ENCODE peak calls at places on chromosomes 6 and 20, in eight cellular contexts. P, M, A, Y, J, V, S and U are unnamed samples.
A peak's percentile ranks its signal among the peaks of the same experiment; 100 is the strongest.

GRCh38 chr20:43939762-43940121 is 25.1 kb downstream of the TOX2 start:
- DNase-seq in P (no peak), M (no peak), A (no peak), Y (peak; percentile 77), J (no peak), V (no peak), S (no peak), U (no peak)

GRCh38 chr20:25237610-25238318 is 10.1 kb upstream of the PYGB start:
- DNase-seq in P (no peak), M (no peak), A (no peak), Y (peak; percentile 100), J (peak; percentile 99), V (peak; percentile 93), S (no peak), U (no peak)

GRCh38 chr6:169224716-169225115 is 28.9 kb downstream of the THBS2 start:
- DNase-seq in P (no peak), M (no peak), A (no peak), Y (no peak), J (no peak), V (no peak), S (no peak), U (no peak)

GRCh38 chr20:63454729-63455567 is 17.5 kb downstream of the KCNQ2 start:
- DNase-seq in P (no peak), M (no peak), A (no peak), Y (no peak), J (no peak), V (no peak), S (no peak), U (no peak)

GRCh38 chr6:138483911-138484731 is 15.2 kb downstream of the NHSL1 start:
- DNase-seq in P (no peak), M (no peak), A (no peak), Y (no peak), J (no peak), V (no peak), S (no peak), U (no peak)

GRCh38 chr20:47810686-47811347 is 25.5 kb upstream of the SULF2 start:
- DNase-seq in P (no peak), M (no peak), A (no peak), Y (no peak), J (no peak), V (no peak), S (no peak), U (no peak)

GRCh38 chr6:39362487-39362865 is 40.0 kb upstream of the KCNK16 start:
- DNase-seq in P (no peak), M (no peak), A (no peak), Y (no peak), J (no peak), V (peak; percentile 48), S (peak; percentile 48), U (no peak)

GRCh38 chr6:97822632-97823031 is 539.6 kb upstream of the MMS22L start:
- DNase-seq in P (no peak), M (no peak), A (no peak), Y (no peak), J (no peak), V (no peak), S (no peak), U (no peak)

GRCh38 chr20:37980876-37981275 is 52.4 kb downstream of the TTI1 start:
- DNase-seq in P (no peak), M (no peak), A (no peak), Y (no peak), J (no peak), V (no peak), S (peak; percentile 66), U (no peak)